ENCODE peak calls at places on chromosomes 5 and 9, in eight cellular contexts. One of them, this sample, is unnamed.

GRCh38 chr9:110767559-110768063 is 99.0 kb downstream of the MUSK start:
- DNase-seq in HCEC 1CT: peak
- DNase-seq in Peyer's patch: peak
- DNase-seq in aorta: no peak
- DNase-seq in tibial nerve: peak
- DNase-seq in cerebellum: no peak
- DNase-seq in NCI-H2171: no peak
- DNase-seq in G401: no peak
- DNase-seq in this sample: peak

GRCh38 chr5:79464695-79465332 is 49.1 kb downstream of the HOMER1 start:
- DNase-seq in HCEC 1CT: peak
- DNase-seq in Peyer's patch: no peak
- DNase-seq in aorta: no peak
- DNase-seq in tibial nerve: no peak
- DNase-seq in cerebellum: peak
- DNase-seq in NCI-H2171: no peak
- DNase-seq in G401: peak
- DNase-seq in this sample: peak

GRCh38 chr5:40223884-40224402 is 455.8 kb upstream of the PTGER4 start:
- DNase-seq in HCEC 1CT: peak
- DNase-seq in Peyer's patch: no peak
- DNase-seq in aorta: no peak
- DNase-seq in tibial nerve: no peak
- DNase-seq in cerebellum: no peak
- DNase-seq in NCI-H2171: no peak
- DNase-seq in G401: no peak
- DNase-seq in this sample: no peak

GRCh38 chr5:174571662-174572397 is 152.6 kb upstream of the MSX2 start:
- DNase-seq in HCEC 1CT: peak
- DNase-seq in Peyer's patch: peak
- DNase-seq in aorta: peak
- DNase-seq in tibial nerve: peak
- DNase-seq in cerebellum: peak
- DNase-seq in NCI-H2171: no peak
- DNase-seq in G401: peak
- DNase-seq in this sample: peak

GRCh38 chr9:74838351-74838750 is 49.4 kb downstream of the TRPM6 start:
- DNase-seq in HCEC 1CT: no peak
- DNase-seq in Peyer's patch: no peak
- DNase-seq in aorta: no peak
- DNase-seq in tibial nerve: no peak
- DNase-seq in cerebellum: no peak
- DNase-seq in NCI-H2171: no peak
- DNase-seq in G401: no peak
- DNase-seq in this sample: peak

GRCh38 chr9:5643005-5643624 is 14.2 kb downstream of the RIC1 start:
- DNase-seq in HCEC 1CT: peak
- DNase-seq in Peyer's patch: no peak
- DNase-seq in aorta: no peak
- DNase-seq in tibial nerve: no peak
- DNase-seq in cerebellum: no peak
- DNase-seq in NCI-H2171: no peak
- DNase-seq in G401: no peak
- DNase-seq in this sample: no peak

GRCh38 chr9:88991066-88992030 is at the start of gene S1PR3:
- DNase-seq in HCEC 1CT: peak
- DNase-seq in Peyer's patch: peak
- DNase-seq in aorta: peak
- DNase-seq in tibial nerve: peak
- DNase-seq in cerebellum: peak
- DNase-seq in NCI-H2171: no peak
- DNase-seq in G401: no peak
- DNase-seq in this sample: peak

GRCh38 chr5:62312674-62313073 is 6.7 kb downstream of the KIF2A start:
- DNase-seq in HCEC 1CT: no peak
- DNase-seq in Peyer's patch: no peak
- DNase-seq in aorta: no peak
- DNase-seq in tibial nerve: no peak
- DNase-seq in cerebellum: no peak
- DNase-seq in NCI-H2171: no peak
- DNase-seq in G401: no peak
- DNase-seq in this sample: no peak

GRCh38 chr5:171623551-171624097 is 162.0 kb upstream of the SMIM23 start:
- DNase-seq in HCEC 1CT: no peak
- DNase-seq in Peyer's patch: no peak
- DNase-seq in aorta: no peak
- DNase-seq in tibial nerve: no peak
- DNase-seq in cerebellum: no peak
- DNase-seq in NCI-H2171: no peak
- DNase-seq in G401: no peak
- DNase-seq in this sample: no peak

GRCh38 chr9:89729954-89730530 is 125.2 kb downstream of the GADD45G start:
- DNase-seq in HCEC 1CT: no peak
- DNase-seq in Peyer's patch: no peak
- DNase-seq in aorta: no peak
- DNase-seq in tibial nerve: no peak
- DNase-seq in cerebellum: no peak
- DNase-seq in NCI-H2171: no peak
- DNase-seq in G401: no peak
- DNase-seq in this sample: no peak

GRCh38 chr9:108743901-108744371 is 111.8 kb downstream of the ACTL7B start:
- DNase-seq in HCEC 1CT: no peak
- DNase-seq in Peyer's patch: no peak
- DNase-seq in aorta: no peak
- DNase-seq in tibial nerve: no peak
- DNase-seq in cerebellum: no peak
- DNase-seq in NCI-H2171: peak
- DNase-seq in G401: no peak
- DNase-seq in this sample: no peak

GRCh38 chr9:126440938-126441337 is 114.3 kb downstream of the MVB12B start:
- DNase-seq in HCEC 1CT: no peak
- DNase-seq in Peyer's patch: no peak
- DNase-seq in aorta: no peak
- DNase-seq in tibial nerve: no peak
- DNase-seq in cerebellum: peak
- DNase-seq in NCI-H2171: no peak
- DNase-seq in G401: peak
- DNase-seq in this sample: peak

GRCh38 chr5:179902763-179903158 is 4.9 kb downstream of the TBC1D9B start:
- DNase-seq in HCEC 1CT: no peak
- DNase-seq in Peyer's patch: no peak
- DNase-seq in aorta: no peak
- DNase-seq in tibial nerve: no peak
- DNase-seq in cerebellum: no peak
- DNase-seq in NCI-H2171: no peak
- DNase-seq in G401: no peak
- DNase-seq in this sample: no peak

GRCh38 chr9:99807276-99807852 is 14.3 kb upstream of the NR4A3 start:
- DNase-seq in HCEC 1CT: peak
- DNase-seq in Peyer's patch: peak
- DNase-seq in aorta: peak
- DNase-seq in tibial nerve: peak
- DNase-seq in cerebellum: no peak
- DNase-seq in NCI-H2171: peak
- DNase-seq in G401: peak
- DNase-seq in this sample: peak

GRCh38 chr9:38032266-38032830 is 36.7 kb downstream of the SHB start:
- DNase-seq in HCEC 1CT: no peak
- DNase-seq in Peyer's patch: peak
- DNase-seq in aorta: no peak
- DNase-seq in tibial nerve: no peak
- DNase-seq in cerebellum: no peak
- DNase-seq in NCI-H2171: no peak
- DNase-seq in G401: no peak
- DNase-seq in this sample: no peak

GRCh38 chr9:99811598-99812383 is 9.9 kb upstream of the NR4A3 start:
- DNase-seq in HCEC 1CT: no peak
- DNase-seq in Peyer's patch: no peak
- DNase-seq in aorta: no peak
- DNase-seq in tibial nerve: no peak
- DNase-seq in cerebellum: no peak
- DNase-seq in NCI-H2171: no peak
- DNase-seq in G401: no peak
- DNase-seq in this sample: no peak

GRCh38 chr5:132467292-132467984 is 23.1 kb downstream of the IRF1 start:
- DNase-seq in HCEC 1CT: no peak
- DNase-seq in Peyer's patch: peak
- DNase-seq in aorta: no peak
- DNase-seq in tibial nerve: no peak
- DNase-seq in cerebellum: no peak
- DNase-seq in NCI-H2171: no peak
- DNase-seq in G401: no peak
- DNase-seq in this sample: peak

GRCh38 chr5:38347896-38348295 is 89.5 kb downstream of the EGFLAM start:
- DNase-seq in HCEC 1CT: no peak
- DNase-seq in Peyer's patch: no peak
- DNase-seq in aorta: no peak
- DNase-seq in tibial nerve: no peak
- DNase-seq in cerebellum: no peak
- DNase-seq in NCI-H2171: no peak
- DNase-seq in G401: no peak
- DNase-seq in this sample: no peak

GRCh38 chr9:106110483-106110882 is 416.1 kb downstream of the TMEM38B start:
- DNase-seq in HCEC 1CT: no peak
- DNase-seq in Peyer's patch: no peak
- DNase-seq in aorta: no peak
- DNase-seq in tibial nerve: no peak
- DNase-seq in cerebellum: no peak
- DNase-seq in NCI-H2171: no peak
- DNase-seq in G401: no peak
- DNase-seq in this sample: no peak

GRCh38 chr9:112786834-112787520 is 36.4 kb downstream of the SNX30 start:
- DNase-seq in HCEC 1CT: no peak
- DNase-seq in Peyer's patch: no peak
- DNase-seq in aorta: no peak
- DNase-seq in tibial nerve: no peak
- DNase-seq in cerebellum: no peak
- DNase-seq in NCI-H2171: no peak
- DNase-seq in G401: no peak
- DNase-seq in this sample: no peak

GRCh38 chr9:88775037-88775471 is 216.2 kb upstream of the S1PR3 start:
- DNase-seq in HCEC 1CT: peak
- DNase-seq in Peyer's patch: peak
- DNase-seq in aorta: no peak
- DNase-seq in tibial nerve: peak
- DNase-seq in cerebellum: no peak
- DNase-seq in NCI-H2171: no peak
- DNase-seq in G401: no peak
- DNase-seq in this sample: no peak

GRCh38 chr9:4965174-4965821 is 19.8 kb upstream of the JAK2 start:
- DNase-seq in HCEC 1CT: no peak
- DNase-seq in Peyer's patch: no peak
- DNase-seq in aorta: no peak
- DNase-seq in tibial nerve: no peak
- DNase-seq in cerebellum: no peak
- DNase-seq in NCI-H2171: no peak
- DNase-seq in G401: no peak
- DNase-seq in this sample: no peak

GRCh38 chr9:27954858-27955257 is 381.6 kb upstream of the C9orf72 start:
- DNase-seq in HCEC 1CT: no peak
- DNase-seq in Peyer's patch: no peak
- DNase-seq in aorta: no peak
- DNase-seq in tibial nerve: no peak
- DNase-seq in cerebellum: no peak
- DNase-seq in NCI-H2171: no peak
- DNase-seq in G401: no peak
- DNase-seq in this sample: no peak

GRCh38 chr5:73917433-73917832 is 291.4 kb downstream of the ARHGEF28 start:
- DNase-seq in HCEC 1CT: no peak
- DNase-seq in Peyer's patch: no peak
- DNase-seq in aorta: no peak
- DNase-seq in tibial nerve: no peak
- DNase-seq in cerebellum: peak
- DNase-seq in NCI-H2171: peak
- DNase-seq in G401: peak
- DNase-seq in this sample: peak

GRCh38 chr9:93111001-93111370 is 15.0 kb downstream of the CARD19 start:
- DNase-seq in HCEC 1CT: no peak
- DNase-seq in Peyer's patch: peak
- DNase-seq in aorta: peak
- DNase-seq in tibial nerve: no peak
- DNase-seq in cerebellum: no peak
- DNase-seq in NCI-H2171: no peak
- DNase-seq in G401: no peak
- DNase-seq in this sample: no peak

GRCh38 chr9:25556535-25556934 is 121.7 kb downstream of the TUSC1 start:
- DNase-seq in HCEC 1CT: no peak
- DNase-seq in Peyer's patch: no peak
- DNase-seq in aorta: no peak
- DNase-seq in tibial nerve: no peak
- DNase-seq in cerebellum: no peak
- DNase-seq in NCI-H2171: no peak
- DNase-seq in G401: no peak
- DNase-seq in this sample: no peak

GRCh38 chr5:124790261-124790894 is 43.9 kb upstream of the ZNF608 start:
- DNase-seq in HCEC 1CT: peak
- DNase-seq in Peyer's patch: peak
- DNase-seq in aorta: no peak
- DNase-seq in tibial nerve: no peak
- DNase-seq in cerebellum: no peak
- DNase-seq in NCI-H2171: no peak
- DNase-seq in G401: no peak
- DNase-seq in this sample: no peak

GRCh38 chr9:23596913-23597634 is 229.0 kb downstream of the ELAVL2 start:
- DNase-seq in HCEC 1CT: no peak
- DNase-seq in Peyer's patch: no peak
- DNase-seq in aorta: no peak
- DNase-seq in tibial nerve: no peak
- DNase-seq in cerebellum: no peak
- DNase-seq in NCI-H2171: no peak
- DNase-seq in G401: no peak
- DNase-seq in this sample: no peak

GRCh38 chr5:140182075-140182709 is 7.2 kb downstream of the CYSTM1 start:
- DNase-seq in HCEC 1CT: no peak
- DNase-seq in Peyer's patch: no peak
- DNase-seq in aorta: no peak
- DNase-seq in tibial nerve: peak
- DNase-seq in cerebellum: no peak
- DNase-seq in NCI-H2171: no peak
- DNase-seq in G401: no peak
- DNase-seq in this sample: no peak

GRCh38 chr5:6365142-6365976 is 13.0 kb downstream of the MED10 start:
- DNase-seq in HCEC 1CT: peak
- DNase-seq in Peyer's patch: no peak
- DNase-seq in aorta: no peak
- DNase-seq in tibial nerve: no peak
- DNase-seq in cerebellum: no peak
- DNase-seq in NCI-H2171: no peak
- DNase-seq in G401: no peak
- DNase-seq in this sample: no peak

GRCh38 chr5:133985540-133986180 is 17.2 kb upstream of the C5orf15 start:
- DNase-seq in HCEC 1CT: no peak
- DNase-seq in Peyer's patch: no peak
- DNase-seq in aorta: no peak
- DNase-seq in tibial nerve: no peak
- DNase-seq in cerebellum: no peak
- DNase-seq in NCI-H2171: no peak
- DNase-seq in G401: no peak
- DNase-seq in this sample: no peak

GRCh38 chr5:59543826-59544442 is 349.6 kb downstream of the PDE4D start:
- DNase-seq in HCEC 1CT: no peak
- DNase-seq in Peyer's patch: no peak
- DNase-seq in aorta: no peak
- DNase-seq in tibial nerve: no peak
- DNase-seq in cerebellum: no peak
- DNase-seq in NCI-H2171: no peak
- DNase-seq in G401: peak
- DNase-seq in this sample: no peak

GRCh38 chr9:21974542-21975409 is 19.4 kb downstream of the CDKN2A start:
- DNase-seq in HCEC 1CT: peak
- DNase-seq in Peyer's patch: no peak
- DNase-seq in aorta: no peak
- DNase-seq in tibial nerve: no peak
- DNase-seq in cerebellum: no peak
- DNase-seq in NCI-H2171: peak
- DNase-seq in G401: no peak
- DNase-seq in this sample: peak

GRCh38 chr5:181190711-181191525 is 14.1 kb downstream of the TRIM7 start:
- DNase-seq in HCEC 1CT: peak
- DNase-seq in Peyer's patch: peak
- DNase-seq in aorta: peak
- DNase-seq in tibial nerve: no peak
- DNase-seq in cerebellum: peak
- DNase-seq in NCI-H2171: no peak
- DNase-seq in G401: peak
- DNase-seq in this sample: peak

This sample was measured in Ammon's horn.